ENCODE peak calls at places on chromosomes 2 and 18, in ten cellular contexts. Q, Z, C, A, I, B, K, G, J and F are unnamed samples.
A peak's percentile ranks its signal among the peaks of the same experiment; 100 is the strongest.

GRCh38 chr2:201971516-201972228 is 62.0 kb upstream of the FZD7 start:
- DNase-seq in Q (no peak), Z (peak; percentile 53), C (no peak), A (no peak), I (no peak), B (no peak), K (no peak), G (no peak), J (no peak), F (peak; percentile 20)

GRCh38 chr2:3296182-3296972 is 81.2 kb downstream of the EIPR1 start:
- DNase-seq in Q (no peak), Z (no peak), C (no peak), A (no peak), I (no peak), B (no peak), K (no peak), G (peak; percentile 10), J (no peak), F (no peak)

GRCh38 chr18:23231340-23232021 is 96.2 kb downstream of the CABLES1 start:
- DNase-seq in Q (peak; percentile 46), Z (peak; percentile 92), C (no peak), A (peak; percentile 45), I (no peak), B (peak; percentile 79), K (no peak), G (peak; percentile 43), J (peak; percentile 92), F (no peak)

GRCh38 chr2:5077479-5078089 is 614.6 kb upstream of the SOX11 start:
- DNase-seq in Q (no peak), Z (no peak), C (no peak), A (no peak), I (no peak), B (no peak), K (no peak), G (no peak), J (no peak), F (no peak)

GRCh38 chr2:202703091-202703490 is 68.3 kb downstream of the FAM117B start:
- DNase-seq in Q (no peak), Z (peak; percentile 49), C (no peak), A (no peak), I (no peak), B (no peak), K (no peak), G (no peak), J (no peak), F (no peak)

GRCh38 chr2:17644997-17645715 is 104.7 kb downstream of the VSNL1 start:
- DNase-seq in Q (no peak), Z (peak; percentile 41), C (no peak), A (no peak), I (no peak), B (no peak), K (no peak), G (no peak), J (no peak), F (no peak)

GRCh38 chr18:2410688-2411087 is 160.6 kb downstream of the METTL4 start:
- DNase-seq in Q (no peak), Z (no peak), C (no peak), A (no peak), I (no peak), B (no peak), K (no peak), G (no peak), J (no peak), F (no peak)

GRCh38 chr2:19540739-19541503 is 182.5 kb upstream of the OSR1 start:
- DNase-seq in Q (no peak), Z (peak; percentile 91), C (no peak), A (no peak), I (no peak), B (peak; percentile 20), K (peak; percentile 34), G (no peak), J (no peak), F (no peak)

GRCh38 chr2:119225084-119225864 is 1.6 kb downstream of the STEAP3 start:
- DNase-seq in Q (no peak), Z (peak; percentile 32), C (peak; percentile 60), A (no peak), I (no peak), B (no peak), K (peak; percentile 52), G (peak; percentile 75), J (no peak), F (no peak)

GRCh38 chr18:70513502-70514171 is 224.8 kb downstream of the SOCS6 start:
- DNase-seq in Q (no peak), Z (no peak), C (no peak), A (no peak), I (no peak), B (no peak), K (no peak), G (no peak), J (no peak), F (no peak)

GRCh38 chr2:160373263-160374019 is 120.2 kb downstream of the RBMS1 start:
- DNase-seq in Q (no peak), Z (no peak), C (no peak), A (no peak), I (no peak), B (no peak), K (no peak), G (no peak), J (no peak), F (no peak)

GRCh38 chr2:234603619-234604018 is 106.7 kb upstream of the ARL4C start:
- DNase-seq in Q (no peak), Z (no peak), C (no peak), A (no peak), I (no peak), B (no peak), K (no peak), G (no peak), J (peak; percentile 58), F (no peak)

GRCh38 chr2:126657146-126657635 is 1.2 kb downstream of the GYPC start:
- DNase-seq in Q (peak; percentile 44), Z (peak; percentile 98), C (no peak), A (peak; percentile 51), I (peak; percentile 70), B (peak; percentile 31), K (no peak), G (peak; percentile 42), J (peak; percentile 82), F (peak; percentile 76)
- TF ChIP-seq POLR2A in Q (no peak), Z (no peak), C (peak; percentile 20), A (no peak), I (peak; percentile 41), B (no peak), K (no peak), G (no peak), J (no peak), F (no peak)

GRCh38 chr2:218567797-218568189 is 358 bp downstream of the USP37 start:
- DNase-seq in Q (no peak), Z (no peak), C (no peak), A (no peak), I (no peak), B (no peak), K (peak; percentile 69), G (no peak), J (no peak), F (no peak)

GRCh38 chr2:218568190-218569037 is at the start of the genes CNOT9 and USP37:
- DNase-seq in Q (peak; percentile 100), Z (peak; percentile 97), C (peak; percentile 100), A (peak; percentile 99), I (peak; percentile 100), B (peak; percentile 98), K (peak; percentile 94), G (peak; percentile 100), J (peak; percentile 99), F (peak; percentile 100)

GRCh38 chr2:218569038-218569431 is 396 bp downstream of the CNOT9 start:
- DNase-seq in Q (peak; percentile 48), Z (peak; percentile 83), C (peak; percentile 73), A (peak; percentile 64), I (no peak), B (no peak), K (peak; percentile 13), G (peak; percentile 40), J (peak; percentile 81), F (peak; percentile 39)

GRCh38 chr2:218570850-218571249 is 2.2 kb downstream of the CNOT9 start:
- DNase-seq in Q (no peak), Z (peak; percentile 66), C (no peak), A (no peak), I (no peak), B (no peak), K (no peak), G (no peak), J (no peak), F (no peak)

DNA sequence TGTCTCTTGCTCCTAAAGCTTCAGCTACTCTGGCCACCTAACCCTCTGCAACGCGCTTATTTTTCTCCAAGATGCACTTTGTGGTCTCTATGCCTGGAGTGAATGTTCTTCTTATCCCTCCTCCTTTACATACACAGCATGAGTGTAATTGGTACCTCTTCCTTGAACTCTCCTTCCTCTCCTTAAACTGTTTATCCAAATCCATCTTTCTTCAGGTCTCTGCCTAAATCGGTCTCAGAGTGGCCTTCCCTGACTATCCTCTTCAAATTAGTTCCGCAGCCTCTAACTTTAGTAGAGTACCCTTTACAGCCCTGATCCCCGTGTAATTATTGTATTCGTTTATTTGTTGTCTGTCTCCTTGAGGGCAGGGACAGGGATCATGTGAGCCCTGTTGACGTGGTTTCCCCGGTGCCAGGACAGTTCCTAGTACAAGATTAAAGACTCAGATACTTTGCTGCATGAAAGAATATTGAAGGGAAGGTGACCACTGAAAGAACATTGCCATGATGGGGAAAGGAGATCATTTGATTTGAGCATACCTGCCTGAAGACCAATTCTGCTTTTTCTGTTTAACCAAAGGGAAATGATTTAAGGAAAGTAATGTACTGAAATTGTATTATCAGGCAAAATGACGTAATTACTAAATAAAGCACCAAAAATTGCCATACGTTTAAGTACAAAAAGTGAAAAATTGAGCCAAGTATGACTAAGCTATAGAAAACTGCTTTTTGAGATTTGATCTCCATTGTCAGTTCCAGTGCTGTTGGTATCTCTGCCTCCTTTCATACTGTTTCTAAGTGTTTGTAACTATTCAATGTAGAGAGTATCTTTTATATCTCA is 1.2 kb downstream of the CNOT9 start:
- DNase-seq in Q (peak; percentile 66), Z (peak; percentile 67), C (no peak), A (peak; percentile 76), I (no peak), B (no peak), K (no peak), G (peak; percentile 40), J (no peak), F (peak; percentile 37)
- TF ChIP-seq POLR2A in Q (no peak), Z (peak; percentile 37), C (no peak), A (no peak), I (no peak), B (no peak), K (no peak), G (no peak), J (no peak), F (no peak)

GRCh38 chr2:86441392-86441788 is 219 bp downstream of the KDM3A start:
- DNase-seq in Q (no peak), Z (no peak), C (no peak), A (no peak), I (no peak), B (no peak), K (no peak), G (no peak), J (peak; percentile 80), F (no peak)
- TF ChIP-seq POLR2A in Q (peak; percentile 93), Z (peak; percentile 95), C (no peak), A (peak; percentile 91), I (no peak), B (no peak), K (peak; percentile 93), G (peak; percentile 90), J (peak; percentile 3), F (peak; percentile 67)

DNA sequence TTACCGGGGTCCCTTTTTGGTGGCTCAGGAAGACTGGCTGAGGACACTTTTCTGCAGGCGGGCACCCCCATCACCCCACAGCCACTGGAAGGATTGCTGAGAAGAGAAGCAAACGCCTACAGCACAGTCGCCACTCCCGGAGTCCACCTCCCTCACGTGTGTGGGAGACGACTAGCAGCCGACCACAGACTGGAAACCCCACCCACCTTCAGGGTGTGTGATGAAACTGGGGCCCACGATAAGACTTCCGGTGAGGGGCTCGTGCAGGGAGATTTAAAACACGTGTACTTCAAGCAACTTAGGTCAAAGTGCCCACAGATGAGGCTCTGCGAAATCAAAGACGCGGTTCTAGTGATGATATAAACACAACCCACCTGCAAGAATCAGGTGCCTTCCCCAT is 26.3 kb downstream of the MBP start:
- DNase-seq in Q (no peak), Z (no peak), C (no peak), A (no peak), I (peak; percentile 45), B (no peak), K (no peak), G (no peak), J (no peak), F (no peak)
- TF ChIP-seq POLR2A in Q (no peak), Z (no peak), C (no peak), A (no peak), I (no peak), B (no peak), K (no peak), G (no peak), J (no peak), F (no peak)